ENCODE peak calls at places on chromosomes 13 and 19, in four cellular contexts. Z, W, X and F are unnamed samples.

GRCh38 chr13:104571161-104571889 is 1505.1 kb upstream of the SLC10A2 start:
- DNase-seq in Z (no peak), W (peak; percentile 60), X (peak; percentile 76), F (no peak)

GRCh38 chr13:63864171-63864902 is 2448.7 kb upstream of the PCDH20 start:
- DNase-seq in X (no peak), W (no peak), Z (no peak), F (no peak)

GRCh38 chr19:16301999-16302694 is 22.5 kb upstream of the KLF2 start:
- DNase-seq in W (no peak), Z (no peak), X (no peak), F (no peak)

GRCh38 chr19:27672309-27673047 is 1540.5 kb downstream of the UQCRFS1 start:
- DNase-seq in X (no peak), Z (no peak), W (no peak), F (no peak)

GRCh38 chr13:34300559-34300958 is 482.6 kb downstream of the RFC3 start:
- DNase-seq in Z (no peak), W (no peak), X (no peak), F (no peak)

GRCh38 chr13:37869756-37870488 is at the start of gene TRPC4:
- DNase-seq in Z (no peak), X (peak; percentile 35), W (peak; percentile 65), F (no peak)

GRCh38 chr13:38687246-38688229 is 661 bp downstream of the FREM2 start:
- DNase-seq in Z (no peak), X (peak; percentile 28), W (peak; percentile 69), F (no peak)

GRCh38 chr19:1974381-1975066 is 33.6 kb downstream of the CSNK1G2 start:
- DNase-seq in Z (no peak), X (no peak), W (no peak), F (no peak)

GRCh38 chr13:111937763-111938375 is 129.1 kb upstream of the SOX1 start:
- DNase-seq in W (no peak), X (peak; percentile 56), Z (no peak), F (no peak)